ENCODE peak calls at places on chromosomes 12 and 14, in six cellular contexts. Y, R, N, H, P and X are unnamed samples. For H3K4me1, the result is how much of the 10 kb centered on the place peaks cover.

GRCh38 chr12:87820524-87821194 is 208.5 kb downstream of the C12orf50 start:
- DNase-seq in Y (peak), R (no peak), N (no peak), H (peak), P (no peak), X (no peak)

GRCh38 chr14:94770251-94770749 is 387 bp upstream of the GSC start:
- DNase-seq in Y (no peak), R (no peak), N (no peak), H (peak), P (no peak), X (no peak)

GRCh38 chr12:68290126-68290525 is 36.7 kb upstream of the IL22 start:
- DNase-seq in Y (no peak), R (no peak), N (no peak), H (no peak), P (peak), X (no peak)

GRCh38 chr14:56331815-56332214 is 213.6 kb downstream of the PELI2 start:
- DNase-seq in Y (no peak), R (no peak), N (no peak), H (peak), P (no peak), X (no peak)

GRCh38 chr12:62530596-62530995 is 64.0 kb downstream of the MON2 start:
- DNase-seq in Y (peak), R (no peak), N (no peak), H (peak), P (no peak), X (no peak)

GRCh38 chr14:105525861-105526780 is at the start of gene TMEM121:
- DNase-seq in Y (peak), R (peak), N (no peak), H (no peak), P (peak), X (no peak)

GRCh38 chr12:70661762-70662161 is 24.5 kb upstream of the PTPRB start:
- DNase-seq in Y (peak), R (no peak), N (no peak), H (peak), P (no peak), X (no peak)

GRCh38 chr12:56714431-56714929 is 10.6 kb downstream of the NACA start:
- DNase-seq in Y (no peak), R (no peak), N (no peak), H (peak), P (no peak), X (no peak)

GRCh38 chr14:104399432-104400155 is 180.0 kb upstream of the C14orf180 start:
- DNase-seq in Y (no peak), R (no peak), N (no peak), H (no peak), P (no peak), X (peak)
- H3K4me1 ChIP-seq in Y (under half), R (under half), N (under half), H (under half), P (under half), X (under half)

GRCh38 chr12:104183443-104183842 is 32.1 kb upstream of the TXNRD1 start:
- DNase-seq in Y (no peak), R (no peak), N (no peak), H (no peak), P (no peak), X (no peak)
- H3K4me1 ChIP-seq in Y (under half), R (under half), N (under half), H (under half), P (under half), X (under half)

DNA sequence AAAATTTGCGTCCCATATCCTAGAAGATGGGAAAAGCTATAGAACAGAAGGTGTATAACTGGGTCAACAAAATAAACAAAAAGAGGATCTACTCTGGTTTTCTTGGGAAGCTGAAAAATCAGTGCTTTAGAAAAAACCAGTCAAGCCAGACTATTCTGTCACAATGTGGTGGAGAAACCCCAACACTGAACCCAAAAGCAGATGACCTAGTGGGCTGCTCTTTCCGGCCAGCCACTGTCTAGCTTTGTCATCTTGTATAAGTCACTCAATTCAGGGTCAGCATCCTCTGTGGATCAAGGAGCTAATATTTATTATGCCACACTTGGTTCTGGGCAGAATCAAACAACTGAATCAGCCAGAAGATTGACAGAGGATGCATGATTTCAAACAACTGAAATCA is 26.6 kb upstream of the TMCC3 start:
- DNase-seq in Y (no peak), R (no peak), N (no peak), H (no peak), P (no peak), X (no peak)
- H3K4me1 ChIP-seq in Y (under half), R (under half), N (under half), H (under half), P (under half), X (under half)

DNA sequence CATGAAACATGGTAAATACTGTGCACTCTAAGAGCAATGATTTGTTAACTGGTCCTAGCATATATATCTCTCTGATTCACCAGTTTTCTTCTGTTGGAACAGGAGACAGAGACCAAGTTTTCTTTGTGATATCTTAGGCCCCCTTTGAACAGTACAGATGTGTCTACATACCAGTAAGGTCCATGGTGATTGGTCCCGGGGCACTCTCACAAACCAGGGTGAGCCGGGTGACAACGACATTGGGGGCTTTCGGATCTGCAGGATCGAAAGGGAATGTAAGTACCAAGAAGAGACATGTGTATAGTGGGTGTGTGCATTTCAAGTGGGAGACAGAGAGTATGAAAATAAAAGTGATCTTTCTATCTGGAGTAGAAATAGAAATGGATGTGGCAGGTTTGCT is 11.3 kb upstream of the ERP27 start:
- DNase-seq in Y (no peak), R (no peak), N (no peak), H (no peak), P (no peak), X (no peak)
- H3K4me1 ChIP-seq in Y (under half), R (under half), N (under half), H (under half), P (half or more), X (under half)

GRCh38 chr12:124380793-124381453 is 86.0 kb downstream of the RFLNA start:
- DNase-seq in Y (no peak), R (no peak), N (no peak), H (no peak), P (no peak), X (no peak)
- H3K4me1 ChIP-seq in Y (half or more), R (under half), N (under half), H (under half), P (under half), X (under half)

DNA sequence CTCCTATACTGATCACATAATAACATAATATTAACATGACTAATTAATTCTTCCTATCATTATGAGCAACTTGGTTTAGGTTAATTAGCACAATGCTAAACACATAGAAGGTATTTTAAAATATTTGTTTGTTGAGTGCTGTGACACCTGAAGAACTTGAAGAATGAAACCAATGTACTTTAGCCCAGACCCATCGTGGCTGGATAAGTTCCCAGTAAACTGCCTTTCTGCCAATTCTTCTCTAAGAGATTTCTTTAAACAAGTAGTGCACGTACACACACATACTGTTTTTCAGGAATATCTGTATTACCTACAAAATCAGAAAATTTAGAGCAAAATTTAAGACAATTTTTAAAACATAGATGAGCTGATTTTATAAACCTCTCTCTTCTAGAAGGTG is 207.4 kb upstream of the SSTR1 start:
- DNase-seq in Y (no peak), R (no peak), N (no peak), H (no peak), P (no peak), X (no peak)
- H3K4me1 ChIP-seq in Y (under half), R (under half), N (under half), H (under half), P (under half), X (under half)

GRCh38 chr14:61437383-61437782 is 116.0 kb downstream of the PRKCH start:
- DNase-seq in Y (no peak), R (no peak), N (no peak), H (no peak), P (no peak), X (no peak)

GRCh38 chr14:61438497-61438859 is 117.1 kb downstream of the PRKCH start:
- DNase-seq in Y (no peak), R (no peak), N (no peak), H (no peak), P (no peak), X (no peak)

GRCh38 chr14:61438036-61438435 is 116.7 kb downstream of the PRKCH start:
- DNase-seq in Y (no peak), R (no peak), N (no peak), H (no peak), P (no peak), X (no peak)

GRCh38 chr14:61439779-61440418 is 118.5 kb downstream of the PRKCH start:
- DNase-seq in Y (no peak), R (no peak), N (no peak), H (no peak), P (no peak), X (no peak)

GRCh38 chr14:61438860-61439765 is 117.7 kb downstream of the PRKCH start:
- DNase-seq in Y (peak), R (no peak), N (peak), H (peak), P (peak), X (peak)
- H3K4me1 ChIP-seq in Y (under half), R (under half), N (under half), H (under half), P (half or more), X (under half)